ENCODE peak calls at places on chromosomes 13 and 19, in six cellular contexts. P is astrocyte, S is adrenal gland, W is ascending aorta, R is GM12878, V is mesothelial cell of epicardium. X is an unnamed sample.
A peak's percentile ranks its signal among the peaks of the same experiment; 100 is the strongest.

GRCh38 chr13:72986197-72986596 is 72.6 kb upstream of the KLF5 start:
- DNase-seq in P (no peak), S (no peak), W (no peak), R (no peak), V (no peak), X (no peak)

GRCh38 chr19:49400034-49400433 is 12.0 kb downstream of the KASH5 start:
- DNase-seq in P (no peak), S (no peak), W (no peak), R (no peak), V (no peak), X (no peak)

GRCh38 chr13:106348032-106348431 is 187.4 kb downstream of the EFNB2 start:
- DNase-seq in P (peak; percentile 71), S (no peak), W (no peak), R (no peak), V (no peak), X (no peak)

GRCh38 chr19:52640916-52641315 is 2.8 kb upstream of the ZNF83 start:
- DNase-seq in P (no peak), S (no peak), W (no peak), R (no peak), V (no peak), X (no peak)

GRCh38 chr19:3636506-3636905 is 9.9 kb upstream of the CACTIN start:
- DNase-seq in P (no peak), S (no peak), W (no peak), R (no peak), V (no peak), X (no peak)

GRCh38 chr19:48757741-48758144 is 2.4 kb downstream of the FGF21 start:
- DNase-seq in P (no peak), S (no peak), W (no peak), R (no peak), V (no peak), X (no peak)

GRCh38 chr13:48500652-48501197 is 32.2 kb downstream of the RCBTB2 start:
- DNase-seq in P (peak; percentile 84), S (no peak), W (no peak), R (no peak), V (no peak), X (no peak)

GRCh38 chr13:28753208-28753892 is 34.6 kb upstream of the SLC46A3 start:
- DNase-seq in P (peak; percentile 83), S (peak; percentile 52), W (peak; percentile 43), R (no peak), V (no peak), X (peak; percentile 30)

GRCh38 chr13:74438911-74439310 is 304.7 kb upstream of the KLF12 start:
- DNase-seq in P (no peak), S (no peak), W (no peak), R (no peak), V (no peak), X (no peak)

GRCh38 chr13:98214008-98214643 is 37.1 kb upstream of the RNF113B start:
- DNase-seq in P (peak; percentile 83), S (no peak), W (no peak), R (no peak), V (peak; percentile 56), X (no peak)

GRCh38 chr13:113090415-113090770 is 15.2 kb upstream of the F7 start:
- DNase-seq in P (no peak), S (no peak), W (no peak), R (no peak), V (no peak), X (no peak)

GRCh38 chr19:3801412-3802096 is 15.4 kb upstream of the MATK start:
- DNase-seq in P (peak; percentile 5), S (no peak), W (no peak), R (no peak), V (no peak), X (no peak)

GRCh38 chr13:34867590-34867989 is 74.5 kb upstream of the NBEA start:
- DNase-seq in P (peak; percentile 77), S (no peak), W (no peak), R (peak; percentile 3), V (no peak), X (no peak)

GRCh38 chr13:35917252-35917941 is 213.8 kb downstream of the DCLK1 start:
- DNase-seq in P (peak; percentile 50), S (no peak), W (no peak), R (no peak), V (no peak), X (no peak)

GRCh38 chr13:24208314-24208713 is 47.8 kb downstream of the SPATA13 start:
- DNase-seq in P (peak; percentile 86), S (peak; percentile 84), W (no peak), R (no peak), V (no peak), X (no peak)

GRCh38 chr19:43763473-43763939 is 8.7 kb upstream of the SMG9 start:
- DNase-seq in P (peak; percentile 55), S (peak; percentile 56), W (no peak), R (no peak), V (no peak), X (no peak)

GRCh38 chr13:27822258-27822872 is 30.1 kb downstream of the GSX1 start:
- DNase-seq in P (no peak), S (no peak), W (no peak), R (no peak), V (no peak), X (no peak)

GRCh38 chr13:36919206-36919832 is 719 bp downstream of the SMAD9 start:
- DNase-seq in P (peak; percentile 18), S (no peak), W (no peak), R (no peak), V (peak; percentile 75), X (peak; percentile 9)

GRCh38 chr13:96780105-96780504 is 214.2 kb downstream of the OXGR1 start:
- DNase-seq in P (no peak), S (no peak), W (no peak), R (no peak), V (no peak), X (no peak)

GRCh38 chr13:52794589-52794988 is 53.9 kb downstream of the PCDH8 start:
- DNase-seq in P (no peak), S (no peak), W (no peak), R (no peak), V (no peak), X (no peak)

GRCh38 chr19:54682306-54682705 is 19.5 kb downstream of the LILRB4 start:
- DNase-seq in P (no peak), S (no peak), W (no peak), R (no peak), V (no peak), X (no peak)

GRCh38 chr19:45630463-45630862 is 8.7 kb downstream of the EML2 start:
- DNase-seq in P (peak; percentile 95), S (no peak), W (no peak), R (peak; percentile 60), V (no peak), X (peak; percentile 36)

GRCh38 chr13:32840840-32841713 is 175.1 kb upstream of the KL start:
- DNase-seq in P (no peak), S (no peak), W (no peak), R (peak; percentile 70), V (no peak), X (no peak)

GRCh38 chr13:55815458-55816033 is 1325.2 kb upstream of the PRR20A start:
- DNase-seq in P (no peak), S (no peak), W (no peak), R (no peak), V (no peak), X (no peak)

GRCh38 chr19:14091086-14091884 is 734 bp upstream of the SAMD1 start:
- DNase-seq in P (peak; percentile 55), S (peak; percentile 78), W (no peak), R (no peak), V (peak; percentile 77), X (peak; percentile 80)

GRCh38 chr19:40718774-40719391 is 2.0 kb downstream of the ITPKC start:
- DNase-seq in P (peak; percentile 16), S (peak; percentile 50), W (no peak), R (peak; percentile 8), V (peak; percentile 66), X (peak; percentile 97)

GRCh38 chr13:109309625-109310363 is 476.6 kb downstream of the IRS2 start:
- DNase-seq in P (no peak), S (no peak), W (no peak), R (no peak), V (no peak), X (no peak)

GRCh38 chr13:37621811-37622361 is 23.3 kb upstream of the POSTN start:
- DNase-seq in P (peak; percentile 84), S (peak; percentile 17), W (no peak), R (no peak), V (no peak), X (no peak)

DNA sequence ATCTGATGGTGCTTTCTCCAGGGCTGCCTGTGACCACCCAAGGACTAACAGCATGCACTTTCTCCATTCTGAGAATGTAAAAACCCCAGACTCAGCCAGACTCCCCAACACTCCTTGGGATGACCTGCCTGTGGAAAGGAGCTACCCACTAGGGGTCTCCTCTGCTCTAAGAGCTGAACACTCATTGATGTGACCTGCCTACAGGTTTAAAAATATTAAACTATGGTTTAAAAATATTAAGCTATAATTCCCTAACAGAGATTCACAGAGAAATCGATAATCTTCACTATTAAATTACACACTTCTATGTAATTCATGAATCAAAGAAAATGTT is 696.2 kb upstream of the SLITRK5 start:
- DNase-seq in P (no peak), S (no peak), W (no peak), R (no peak), V (no peak), X (no peak)
- TF ChIP-seq CTCF in P (no peak), S (no peak), W (no peak), R (no peak), V (no peak), X (no peak)

DNA sequence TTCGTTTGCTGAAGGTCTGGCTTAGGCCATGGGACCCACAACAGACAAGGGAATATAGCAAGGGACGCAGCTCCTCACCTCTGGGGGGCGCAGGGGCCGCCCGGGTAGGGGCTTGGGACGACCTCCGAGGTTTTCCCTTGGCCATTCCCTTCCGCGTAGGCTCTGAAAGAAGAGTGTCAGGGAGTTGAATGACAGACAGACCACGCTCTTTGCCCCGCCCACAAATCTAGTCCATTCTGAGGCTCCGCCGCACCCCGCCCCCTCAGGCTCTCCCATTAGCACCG is 11.4 kb upstream of the ZNF414 start:
- DNase-seq in P (no peak), S (no peak), W (no peak), R (no peak), V (no peak), X (no peak)
- TF ChIP-seq CTCF in P (no peak), S (peak; percentile 10), W (peak; percentile 12), R (no peak), V (peak; percentile 11), X (no peak)

DNA sequence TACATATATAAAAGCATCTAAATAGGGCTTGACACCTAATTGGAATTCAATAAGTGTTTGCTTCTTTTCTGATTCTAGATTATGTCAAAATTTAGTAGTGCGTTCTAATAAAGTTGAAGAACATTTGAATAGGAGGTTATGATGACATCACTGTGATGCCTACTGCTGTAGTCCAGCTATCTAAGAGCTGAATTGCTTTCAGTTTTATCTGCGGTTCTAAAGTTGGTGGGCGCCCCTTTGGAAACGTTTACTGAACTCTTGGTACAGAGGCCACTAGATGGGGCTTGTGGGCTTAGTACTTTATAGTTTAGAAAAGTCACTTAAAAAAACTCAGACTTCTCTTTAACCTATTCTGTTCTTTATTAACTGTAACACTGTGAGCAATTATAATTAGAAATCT is 776.9 kb downstream of the GPC5 start:
- DNase-seq in P (peak; percentile 76), S (no peak), W (no peak), R (no peak), V (peak; percentile 42), X (no peak)
- TF ChIP-seq CTCF in P (peak; percentile 55), S (peak; percentile 22), W (no peak), R (peak; percentile 23), V (peak; percentile 25), X (no peak)

DNA sequence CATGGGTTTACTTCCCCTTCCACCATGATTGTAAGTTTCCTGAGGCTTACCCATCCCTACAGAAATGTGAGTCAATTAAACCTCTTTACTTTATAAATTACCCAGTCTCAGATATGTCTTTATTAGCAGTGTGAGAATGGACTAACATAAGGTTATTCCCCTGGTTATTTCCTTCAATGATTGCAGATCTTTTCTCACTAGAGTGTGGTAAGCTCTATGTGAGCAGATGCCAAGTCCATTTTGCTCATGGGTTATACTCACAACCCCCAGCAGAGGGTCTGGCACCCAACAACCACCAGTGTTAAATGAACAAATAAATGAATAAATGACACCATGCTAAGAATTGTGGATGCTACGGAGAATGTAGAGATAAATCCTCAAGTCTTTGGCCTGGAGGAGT is 472.8 kb downstream of the LIG4 start:
- DNase-seq in P (no peak), S (no peak), W (no peak), R (no peak), V (no peak), X (no peak)
- TF ChIP-seq CTCF in P (no peak), S (no peak), W (no peak), R (no peak), V (no peak), X (no peak)

X was measured in Calu3.